ENCODE peak calls at places on chromosomes 7 and 10, in seven cellular contexts. D, S, Q, H, M, Z and C are unnamed samples.

GRCh38 chr10:12533151-12533550 is 183.8 kb downstream of the CAMK1D start:
- DNase-seq in D (no peak), S (no peak), Q (peak; percentile 40), Z (no peak), H (no peak), M (no peak), C (no peak)

GRCh38 chr7:934469-935320 is 19.8 kb downstream of the ADAP1 start:
- DNase-seq in M (no peak), Z (no peak), D (no peak), S (no peak), H (peak; percentile 52), Q (no peak), C (no peak)

GRCh38 chr10:22700489-22700888 is 13.9 kb downstream of the PIP4K2A start:
- DNase-seq in Q (no peak), D (no peak), M (no peak), H (no peak), S (no peak), Z (no peak), C (no peak)

GRCh38 chr7:151455690-151456089 is 15.7 kb upstream of the CRYGN start:
- DNase-seq in D (no peak), H (no peak), Q (no peak), Z (no peak), M (no peak), S (no peak), C (no peak)

GRCh38 chr10:29426420-29426819 is 137.6 kb downstream of the LYZL1 start:
- DNase-seq in S (no peak), M (no peak), H (no peak), D (no peak), Q (no peak), Z (no peak), C (no peak)

GRCh38 chr10:5618042-5618441 is 48.4 kb downstream of the ASB13 start:
- DNase-seq in M (no peak), Q (no peak), Z (no peak), H (no peak), S (no peak), D (peak; percentile 84), C (no peak)

GRCh38 chr10:96973809-96974208 is 141.7 kb downstream of the LCOR start:
- DNase-seq in M (no peak), D (no peak), S (no peak), H (no peak), Z (no peak), Q (no peak), C (no peak)

GRCh38 chr7:94330474-94331027 is 64.1 kb upstream of the COL1A2 start:
- DNase-seq in S (no peak), Z (no peak), M (no peak), H (no peak), Q (no peak), D (no peak), C (no peak)

GRCh38 chr10:18238875-18239485 is 98.8 kb downstream of the CACNB2 start:
- DNase-seq in H (peak; percentile 74), Z (no peak), M (no peak), D (peak; percentile 20), Q (peak; percentile 70), S (no peak), C (no peak)

GRCh38 chr7:100799037-100799896 is 28.1 kb downstream of the EPHB4 start:
- DNase-seq in Q (peak; percentile 52), S (peak; percentile 4), H (peak; percentile 87), D (peak; percentile 46), M (peak; percentile 22), Z (peak; percentile 57), C (peak; percentile 35)

GRCh38 chr7:103343758-103344452 is 662 bp downstream of the DNAJC2 start:
- DNase-seq in D (peak; percentile 37), M (no peak), Q (peak; percentile 34), H (peak; percentile 73), Z (peak; percentile 17), S (peak; percentile 13), C (peak; percentile 20)

GRCh38 chr10:106982248-106982647 is 182.3 kb downstream of the SORCS1 start:
- DNase-seq in S (no peak), M (no peak), H (no peak), Z (no peak), Q (no peak), D (no peak), C (no peak)

GRCh38 chr10:6667679-6668270 is 87.7 kb upstream of the PRKCQ start:
- DNase-seq in H (peak; percentile 62), Z (no peak), Q (peak; percentile 43), D (peak; percentile 37), M (no peak), S (no peak), C (peak; percentile 31)

GRCh38 chr7:151060416-151061234 is 1.2 kb downstream of the SLC4A2 start:
- DNase-seq in Q (no peak), H (peak; percentile 70), Z (no peak), D (peak; percentile 35), M (no peak), S (no peak), C (no peak)

GRCh38 chr7:108382932-108383331 is 73.3 kb downstream of the NRCAM start:
- DNase-seq in M (no peak), D (no peak), H (no peak), S (no peak), Z (no peak), Q (no peak), C (no peak)

GRCh38 chr7:30032310-30033125 is 4.3 kb downstream of the PLEKHA8 start:
- DNase-seq in M (no peak), Z (no peak), D (no peak), H (peak; percentile 49), Q (peak; percentile 82), S (no peak), C (no peak)

GRCh38 chr7:41977165-41977651 is 259.8 kb downstream of the GLI3 start:
- DNase-seq in S (no peak), H (peak; percentile 59), Q (peak; percentile 75), M (no peak), Z (no peak), D (peak; percentile 41), C (peak; percentile 10)

GRCh38 chr10:102431452-102432124 is 786 bp downstream of the CUEDC2 start:
- DNase-seq in Z (no peak), Q (no peak), H (peak; percentile 58), M (no peak), S (no peak), D (no peak), C (no peak)

GRCh38 chr7:140746751-140747150 is 50.2 kb downstream of the NDUFB2 start:
- DNase-seq in Z (no peak), S (no peak), Q (no peak), D (no peak), M (no peak), H (no peak), C (no peak)

GRCh38 chr10:119401671-119402395 is 140.7 kb downstream of the RGS10 start:
- DNase-seq in M (peak; percentile 72), H (no peak), Z (peak; percentile 81), Q (peak; percentile 100), D (peak; percentile 77), S (no peak), C (no peak)

GRCh38 chr10:86667421-86668181 is 710 bp upstream of the LDB3 start:
- DNase-seq in D (no peak), Q (no peak), Z (peak; percentile 20), M (no peak), H (no peak), S (no peak), C (no peak)

GRCh38 chr10:126459878-126460481 is 71.7 kb upstream of the ADAM12 start:
- DNase-seq in D (peak; percentile 84), M (no peak), S (no peak), Q (peak; percentile 92), Z (no peak), H (no peak), C (no peak)

GRCh38 chr7:129401228-129401967 is 32.8 kb upstream of the STRIP2 start:
- DNase-seq in H (no peak), D (peak; percentile 7), M (no peak), Z (no peak), Q (no peak), S (no peak), C (no peak)

GRCh38 chr7:32360127-32360526 is 130.1 kb downstream of the LSM5 start:
- DNase-seq in Z (no peak), H (peak; percentile 29), Q (no peak), D (no peak), S (no peak), M (no peak), C (no peak)

GRCh38 chr7:152672626-152673025 is 3.3 kb downstream of the XRCC2 start:
- DNase-seq in S (no peak), Q (no peak), H (no peak), D (no peak), Z (no peak), M (no peak), C (no peak)

DNA sequence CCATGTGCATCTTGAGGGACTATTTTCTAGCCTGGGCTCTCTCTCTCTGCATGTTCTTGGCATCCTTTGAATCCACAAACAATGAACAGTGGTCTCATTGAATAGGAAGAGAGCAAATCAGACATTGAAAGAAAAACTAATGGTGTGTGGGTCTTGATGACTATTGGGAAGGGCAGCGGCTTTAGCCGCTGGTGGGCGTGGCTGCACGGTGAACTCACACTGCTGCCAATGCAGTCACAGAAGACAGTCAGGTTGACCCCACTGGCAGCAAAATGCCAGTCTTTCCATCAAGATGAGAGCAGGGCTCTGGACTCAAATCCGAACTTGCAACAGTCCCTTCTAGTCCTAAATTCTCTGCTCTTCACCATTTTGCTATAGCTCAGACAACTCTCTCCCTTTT is 91.0 kb downstream of the ADARB2 start:
- DNase-seq in H (no peak), S (no peak), M (no peak), Q (no peak), D (no peak), Z (no peak), C (no peak)
- H3K9me3 ChIP-seq in H (no peaks in the 10 kb centered on the region), S (no peaks in the 10 kb centered on the region), M (peaks cover 4% of the 10 kb centered on the region), Q (peaks cover 39% of the 10 kb centered on the region), D (peaks cover 50% of the 10 kb centered on the region), Z (no peaks in the 10 kb centered on the region), C (no peaks in the 10 kb centered on the region)

GRCh38 chr7:75695036-75695435 is 43.7 kb downstream of the HIP1 start:
- DNase-seq in S (no peak), D (no peak), H (no peak), Z (no peak), M (no peak), Q (no peak), C (no peak)
- H3K36me3 ChIP-seq in S (no peaks in the 10 kb centered on the region), D (no peaks in the 10 kb centered on the region), H (no peaks in the 10 kb centered on the region), Z (no peaks in the 10 kb centered on the region), M (peaks cover 14% of the 10 kb centered on the region), Q (no peaks in the 10 kb centered on the region), C (no peaks in the 10 kb centered on the region)

DNA sequence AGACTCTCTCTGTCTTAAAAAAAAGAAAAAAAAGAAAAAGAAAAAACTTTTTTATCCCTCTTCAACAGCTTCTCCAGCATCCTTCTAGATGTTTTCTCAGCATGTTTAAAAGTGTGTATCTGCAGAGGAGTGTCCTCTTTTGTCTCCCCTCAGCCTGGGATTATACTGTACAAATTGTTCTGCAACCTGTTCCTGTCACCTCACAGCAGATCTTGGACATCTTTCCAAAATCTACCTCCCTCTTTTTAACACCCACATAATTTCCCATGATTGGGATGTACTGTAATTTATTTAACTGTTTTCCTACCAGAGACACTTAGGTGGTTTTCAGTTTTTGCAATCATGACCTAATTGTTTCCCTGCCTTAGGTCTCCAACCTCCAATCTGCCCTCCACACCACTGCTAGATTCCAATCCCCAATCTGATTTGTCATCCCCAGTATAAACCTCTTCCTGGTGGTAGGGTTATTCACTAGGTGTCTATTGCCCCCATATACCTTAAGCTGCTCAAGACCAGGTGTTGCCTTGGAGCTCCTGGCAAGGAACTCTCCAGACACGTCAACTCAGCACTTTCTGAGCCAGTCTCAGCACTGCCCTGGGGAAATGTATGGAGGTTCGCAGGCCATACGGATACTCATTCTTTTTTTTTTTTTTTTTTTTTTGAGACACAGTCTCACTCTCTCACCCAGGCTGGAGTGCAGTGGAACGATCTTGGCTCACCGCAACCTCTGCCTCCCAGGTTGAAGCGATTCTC is 17.6 kb upstream of the DDIT4 start:
- DNase-seq in S (no peak), Z (no peak), D (peak; percentile 40), H (no peak), Q (no peak), M (no peak), C (no peak)
- H3K4me1 ChIP-seq in S (peaks cover 56% of the 10 kb centered on the region), Z (peaks cover 77% of the 10 kb centered on the region), D (peaks cover 49% of the 10 kb centered on the region), H (peaks cover 25% of the 10 kb centered on the region), Q (peaks cover 24% of the 10 kb centered on the region), M (peaks cover 10% of the 10 kb centered on the region), C (peaks cover 49% of the 10 kb centered on the region)

GRCh38 chr10:133010095-133010837 is 67.9 kb upstream of the CFAP46 start:
- DNase-seq in D (no peak), S (no peak), Z (no peak), Q (no peak), M (no peak), H (no peak), C (no peak)
- H3K9me3 ChIP-seq in D (peaks cover 61% of the 10 kb centered on the region), S (no peaks in the 10 kb centered on the region), Z (no peaks in the 10 kb centered on the region), Q (peaks cover 15% of the 10 kb centered on the region), M (no peaks in the 10 kb centered on the region), H (no peaks in the 10 kb centered on the region), C (no peaks in the 10 kb centered on the region)